ENCODE peak calls at places on chromosomes 6 and 20, in eight cellular contexts. One of them, this sample, is unnamed.

GRCh38 chr6:116847234-116847633 is 18.4 kb upstream of the GPRC6A start:
- DNase-seq in CD8-positive, alpha-beta T cell: no peak
- DNase-seq in type B pancreatic cell: no peak
- DNase-seq in SK-N-SH: peak
- DNase-seq in uterus: no peak
- DNase-seq in pancreas: no peak
- DNase-seq in cardiac fibroblast: peak
- DNase-seq in astrocyte of the spinal cord: peak
- DNase-seq in this sample: no peak

GRCh38 chr6:122660296-122660695 is 50.1 kb downstream of the PKIB start:
- DNase-seq in type B pancreatic cell: no peak
- DNase-seq in CD8-positive, alpha-beta T cell: no peak
- DNase-seq in cardiac fibroblast: no peak
- DNase-seq in uterus: no peak
- DNase-seq in astrocyte of the spinal cord: no peak
- DNase-seq in pancreas: no peak
- DNase-seq in SK-N-SH: no peak
- DNase-seq in this sample: no peak

GRCh38 chr20:19274412-19275015 is 62.1 kb downstream of the SLC24A3 start:
- DNase-seq in pancreas: no peak
- DNase-seq in uterus: peak
- DNase-seq in CD8-positive, alpha-beta T cell: no peak
- DNase-seq in astrocyte of the spinal cord: peak
- DNase-seq in SK-N-SH: no peak
- DNase-seq in cardiac fibroblast: no peak
- DNase-seq in type B pancreatic cell: no peak
- DNase-seq in this sample: peak

GRCh38 chr6:9332241-9332640 is 896.9 kb upstream of the SLC35B3 start:
- DNase-seq in SK-N-SH: no peak
- DNase-seq in pancreas: no peak
- DNase-seq in uterus: no peak
- DNase-seq in CD8-positive, alpha-beta T cell: no peak
- DNase-seq in astrocyte of the spinal cord: no peak
- DNase-seq in cardiac fibroblast: no peak
- DNase-seq in type B pancreatic cell: no peak
- DNase-seq in this sample: no peak

GRCh38 chr6:150490586-150490985 is 109.1 kb upstream of the PLEKHG1 start:
- DNase-seq in type B pancreatic cell: no peak
- DNase-seq in cardiac fibroblast: no peak
- DNase-seq in pancreas: no peak
- DNase-seq in uterus: no peak
- DNase-seq in CD8-positive, alpha-beta T cell: no peak
- DNase-seq in astrocyte of the spinal cord: no peak
- DNase-seq in SK-N-SH: no peak
- DNase-seq in this sample: no peak

GRCh38 chr6:137589067-137589848 is 95.1 kb upstream of the OLIG3 start:
- DNase-seq in SK-N-SH: peak
- DNase-seq in type B pancreatic cell: no peak
- DNase-seq in cardiac fibroblast: peak
- DNase-seq in astrocyte of the spinal cord: peak
- DNase-seq in uterus: no peak
- DNase-seq in pancreas: no peak
- DNase-seq in CD8-positive, alpha-beta T cell: peak
- DNase-seq in this sample: no peak

GRCh38 chr6:24122139-24122538 is 3.9 kb upstream of the NRSN1 start:
- DNase-seq in astrocyte of the spinal cord: no peak
- DNase-seq in type B pancreatic cell: no peak
- DNase-seq in CD8-positive, alpha-beta T cell: no peak
- DNase-seq in uterus: no peak
- DNase-seq in pancreas: no peak
- DNase-seq in SK-N-SH: peak
- DNase-seq in cardiac fibroblast: no peak
- DNase-seq in this sample: no peak

GRCh38 chr6:70839286-70840266 is 117.3 kb downstream of the B3GAT2 start:
- DNase-seq in astrocyte of the spinal cord: no peak
- DNase-seq in cardiac fibroblast: no peak
- DNase-seq in uterus: no peak
- DNase-seq in CD8-positive, alpha-beta T cell: no peak
- DNase-seq in SK-N-SH: no peak
- DNase-seq in pancreas: no peak
- DNase-seq in type B pancreatic cell: no peak
- DNase-seq in this sample: no peak

GRCh38 chr6:139376054-139376355 is 1.6 kb upstream of the CITED2 start:
- DNase-seq in type B pancreatic cell: no peak
- DNase-seq in cardiac fibroblast: peak
- DNase-seq in pancreas: peak
- DNase-seq in astrocyte of the spinal cord: no peak
- DNase-seq in uterus: no peak
- DNase-seq in CD8-positive, alpha-beta T cell: no peak
- DNase-seq in SK-N-SH: no peak
- DNase-seq in this sample: peak

GRCh38 chr6:111840821-111841220 is 32.4 kb downstream of the FYN start:
- DNase-seq in uterus: no peak
- DNase-seq in CD8-positive, alpha-beta T cell: no peak
- DNase-seq in SK-N-SH: no peak
- DNase-seq in type B pancreatic cell: no peak
- DNase-seq in astrocyte of the spinal cord: no peak
- DNase-seq in pancreas: no peak
- DNase-seq in cardiac fibroblast: no peak
- DNase-seq in this sample: no peak

GRCh38 chr6:119137194-119138072 is 59.0 kb upstream of the FAM184A start:
- DNase-seq in type B pancreatic cell: no peak
- DNase-seq in cardiac fibroblast: peak
- DNase-seq in astrocyte of the spinal cord: no peak
- DNase-seq in SK-N-SH: no peak
- DNase-seq in pancreas: no peak
- DNase-seq in uterus: no peak
- DNase-seq in CD8-positive, alpha-beta T cell: no peak
- DNase-seq in this sample: no peak

GRCh38 chr6:136012198-136012884 is 160.8 kb downstream of the PDE7B start:
- DNase-seq in astrocyte of the spinal cord: peak
- DNase-seq in SK-N-SH: no peak
- DNase-seq in pancreas: no peak
- DNase-seq in cardiac fibroblast: peak
- DNase-seq in type B pancreatic cell: no peak
- DNase-seq in CD8-positive, alpha-beta T cell: no peak
- DNase-seq in uterus: no peak
- DNase-seq in this sample: no peak

GRCh38 chr6:139967497-139967896 is 593.0 kb upstream of the CITED2 start:
- DNase-seq in uterus: no peak
- DNase-seq in SK-N-SH: no peak
- DNase-seq in pancreas: no peak
- DNase-seq in astrocyte of the spinal cord: peak
- DNase-seq in CD8-positive, alpha-beta T cell: no peak
- DNase-seq in type B pancreatic cell: no peak
- DNase-seq in cardiac fibroblast: no peak
- DNase-seq in this sample: no peak

GRCh38 chr6:15521516-15521915 is 141.3 kb downstream of the DTNBP1 start:
- DNase-seq in pancreas: no peak
- DNase-seq in cardiac fibroblast: no peak
- DNase-seq in type B pancreatic cell: no peak
- DNase-seq in CD8-positive, alpha-beta T cell: no peak
- DNase-seq in astrocyte of the spinal cord: no peak
- DNase-seq in uterus: no peak
- DNase-seq in SK-N-SH: no peak
- DNase-seq in this sample: no peak

GRCh38 chr20:60465993-60466682 is 507.9 kb downstream of the CDH26 start:
- DNase-seq in CD8-positive, alpha-beta T cell: no peak
- DNase-seq in cardiac fibroblast: no peak
- DNase-seq in type B pancreatic cell: no peak
- DNase-seq in pancreas: no peak
- DNase-seq in astrocyte of the spinal cord: no peak
- DNase-seq in uterus: no peak
- DNase-seq in SK-N-SH: no peak
- DNase-seq in this sample: no peak

GRCh38 chr6:139577991-139578604 is 203.7 kb upstream of the CITED2 start:
- DNase-seq in type B pancreatic cell: no peak
- DNase-seq in cardiac fibroblast: peak
- DNase-seq in astrocyte of the spinal cord: peak
- DNase-seq in CD8-positive, alpha-beta T cell: no peak
- DNase-seq in uterus: no peak
- DNase-seq in pancreas: no peak
- DNase-seq in SK-N-SH: no peak
- DNase-seq in this sample: no peak

GRCh38 chr6:34656378-34657036 is 40.1 kb downstream of the ILRUN start:
- DNase-seq in cardiac fibroblast: peak
- DNase-seq in CD8-positive, alpha-beta T cell: no peak
- DNase-seq in pancreas: peak
- DNase-seq in SK-N-SH: peak
- DNase-seq in uterus: no peak
- DNase-seq in type B pancreatic cell: no peak
- DNase-seq in astrocyte of the spinal cord: peak
- DNase-seq in this sample: peak

GRCh38 chr6:166637806-166638458 is 10.9 kb upstream of the RPS6KA2 start:
- DNase-seq in SK-N-SH: no peak
- DNase-seq in CD8-positive, alpha-beta T cell: no peak
- DNase-seq in astrocyte of the spinal cord: no peak
- DNase-seq in cardiac fibroblast: no peak
- DNase-seq in pancreas: no peak
- DNase-seq in type B pancreatic cell: no peak
- DNase-seq in uterus: no peak
- DNase-seq in this sample: no peak

GRCh38 chr20:4406627-4407026 is 315.1 kb upstream of the PRND start:
- DNase-seq in uterus: no peak
- DNase-seq in SK-N-SH: no peak
- DNase-seq in CD8-positive, alpha-beta T cell: no peak
- DNase-seq in pancreas: no peak
- DNase-seq in type B pancreatic cell: no peak
- DNase-seq in astrocyte of the spinal cord: peak
- DNase-seq in cardiac fibroblast: peak
- DNase-seq in this sample: no peak

GRCh38 chr6:14713008-14713452 is 532.8 kb upstream of the JARID2 start:
- DNase-seq in cardiac fibroblast: peak
- DNase-seq in pancreas: no peak
- DNase-seq in type B pancreatic cell: no peak
- DNase-seq in SK-N-SH: no peak
- DNase-seq in astrocyte of the spinal cord: peak
- DNase-seq in CD8-positive, alpha-beta T cell: no peak
- DNase-seq in uterus: peak
- DNase-seq in this sample: peak

GRCh38 chr6:80541186-80541585 is 434.7 kb downstream of the BCKDHB start:
- DNase-seq in type B pancreatic cell: no peak
- DNase-seq in uterus: no peak
- DNase-seq in cardiac fibroblast: peak
- DNase-seq in astrocyte of the spinal cord: peak
- DNase-seq in CD8-positive, alpha-beta T cell: no peak
- DNase-seq in pancreas: no peak
- DNase-seq in SK-N-SH: no peak
- DNase-seq in this sample: no peak

GRCh38 chr20:34111057-34111711 is 859 bp downstream of the EIF2S2 start:
- DNase-seq in astrocyte of the spinal cord: peak
- DNase-seq in type B pancreatic cell: no peak
- DNase-seq in cardiac fibroblast: peak
- DNase-seq in CD8-positive, alpha-beta T cell: no peak
- DNase-seq in uterus: no peak
- DNase-seq in SK-N-SH: peak
- DNase-seq in pancreas: no peak
- DNase-seq in this sample: no peak

GRCh38 chr6:155483858-155484257 is 28.2 kb upstream of the NOX3 start:
- DNase-seq in SK-N-SH: no peak
- DNase-seq in cardiac fibroblast: peak
- DNase-seq in CD8-positive, alpha-beta T cell: no peak
- DNase-seq in uterus: no peak
- DNase-seq in pancreas: no peak
- DNase-seq in astrocyte of the spinal cord: peak
- DNase-seq in type B pancreatic cell: no peak
- DNase-seq in this sample: no peak

GRCh38 chr6:162217811-162218450 is 509.6 kb downstream of the PRKN start:
- DNase-seq in uterus: no peak
- DNase-seq in SK-N-SH: no peak
- DNase-seq in type B pancreatic cell: no peak
- DNase-seq in cardiac fibroblast: no peak
- DNase-seq in astrocyte of the spinal cord: no peak
- DNase-seq in pancreas: no peak
- DNase-seq in CD8-positive, alpha-beta T cell: no peak
- DNase-seq in this sample: no peak
- TF ChIP-seq CTCF in uterus: no peak
- TF ChIP-seq CTCF in SK-N-SH: no peak
- TF ChIP-seq CTCF in type B pancreatic cell: no peak
- TF ChIP-seq CTCF in cardiac fibroblast: no peak
- TF ChIP-seq CTCF in astrocyte of the spinal cord: no peak
- TF ChIP-seq CTCF in pancreas: no peak
- TF ChIP-seq CTCF in CD8-positive, alpha-beta T cell: no peak
- TF ChIP-seq CTCF in this sample: no peak

DNA sequence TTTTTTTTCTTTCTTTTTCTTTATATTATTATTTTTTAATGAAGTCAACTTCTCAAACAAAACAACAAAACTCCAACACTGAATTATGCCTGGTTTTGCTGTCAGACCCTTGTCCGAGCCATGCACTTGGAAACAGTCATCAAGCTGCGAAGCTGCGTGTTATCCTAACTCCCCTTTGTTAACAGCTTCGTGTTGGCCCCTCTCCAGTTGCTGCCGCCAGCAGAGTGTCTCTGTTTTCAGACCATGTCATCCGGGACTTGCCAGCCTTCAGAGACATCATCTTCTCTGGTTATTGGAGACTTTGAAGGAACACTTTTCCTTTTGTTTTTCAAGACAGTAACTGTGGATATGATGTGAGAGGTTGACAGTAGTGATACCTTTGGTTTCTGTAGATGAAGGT is 83.1 kb downstream of the TRMT11 start:
- DNase-seq in SK-N-SH: no peak
- DNase-seq in type B pancreatic cell: no peak
- DNase-seq in cardiac fibroblast: no peak
- DNase-seq in pancreas: no peak
- DNase-seq in CD8-positive, alpha-beta T cell: no peak
- DNase-seq in astrocyte of the spinal cord: no peak
- DNase-seq in uterus: peak
- DNase-seq in this sample: peak
- TF ChIP-seq CTCF in SK-N-SH: no peak
- TF ChIP-seq CTCF in type B pancreatic cell: no peak
- TF ChIP-seq CTCF in cardiac fibroblast: no peak
- TF ChIP-seq CTCF in pancreas: no peak
- TF ChIP-seq CTCF in CD8-positive, alpha-beta T cell: no peak
- TF ChIP-seq CTCF in astrocyte of the spinal cord: no peak
- TF ChIP-seq CTCF in uterus: no peak
- TF ChIP-seq CTCF in this sample: no peak

GRCh38 chr6:75213732-75214131 is 7.9 kb upstream of the COL12A1 start:
- DNase-seq in cardiac fibroblast: no peak
- DNase-seq in pancreas: no peak
- DNase-seq in SK-N-SH: no peak
- DNase-seq in type B pancreatic cell: no peak
- DNase-seq in uterus: no peak
- DNase-seq in CD8-positive, alpha-beta T cell: no peak
- DNase-seq in astrocyte of the spinal cord: no peak
- DNase-seq in this sample: no peak
- TF ChIP-seq CTCF in cardiac fibroblast: no peak
- TF ChIP-seq CTCF in pancreas: no peak
- TF ChIP-seq CTCF in SK-N-SH: no peak
- TF ChIP-seq CTCF in type B pancreatic cell: peak
- TF ChIP-seq CTCF in uterus: no peak
- TF ChIP-seq CTCF in CD8-positive, alpha-beta T cell: no peak
- TF ChIP-seq CTCF in astrocyte of the spinal cord: peak
- TF ChIP-seq CTCF in this sample: no peak

DNA sequence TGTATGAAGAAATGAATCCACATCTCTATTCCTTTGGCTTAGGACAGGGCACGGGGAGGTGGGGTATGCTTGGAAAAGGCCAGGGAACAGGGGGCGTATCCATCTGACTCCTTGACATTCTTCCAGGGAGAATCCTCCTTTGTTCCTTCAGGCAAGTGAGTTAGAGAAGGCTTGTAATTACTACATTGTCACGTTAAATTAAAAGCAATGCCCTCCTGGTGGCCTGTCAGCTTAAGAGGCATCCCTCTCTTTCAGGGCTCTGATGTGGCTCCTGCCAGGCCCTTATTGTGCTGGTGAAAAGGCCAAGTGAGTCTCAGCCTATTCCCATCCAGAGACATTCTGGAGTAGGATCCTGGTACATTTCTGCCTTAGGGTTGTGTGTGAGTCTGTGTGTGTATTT is 128.3 kb downstream of the FOXA2 start:
- DNase-seq in uterus: no peak
- DNase-seq in pancreas: no peak
- DNase-seq in astrocyte of the spinal cord: no peak
- DNase-seq in CD8-positive, alpha-beta T cell: no peak
- DNase-seq in type B pancreatic cell: no peak
- DNase-seq in SK-N-SH: no peak
- DNase-seq in cardiac fibroblast: no peak
- DNase-seq in this sample: no peak
- TF ChIP-seq CTCF in uterus: no peak
- TF ChIP-seq CTCF in pancreas: no peak
- TF ChIP-seq CTCF in astrocyte of the spinal cord: no peak
- TF ChIP-seq CTCF in CD8-positive, alpha-beta T cell: no peak
- TF ChIP-seq CTCF in type B pancreatic cell: no peak
- TF ChIP-seq CTCF in SK-N-SH: no peak
- TF ChIP-seq CTCF in cardiac fibroblast: no peak
- TF ChIP-seq CTCF in this sample: no peak